ENCODE peak calls at places on chromosomes 1 and 21, in five cellular contexts. H, K, A, R and S are unnamed samples.

GRCh38 chr1:29120955-29121485 is 2.7 kb downstream of the TMEM200B start:
- DNase-seq in H (no peak), K (peak), A (no peak), R (no peak), S (no peak)

GRCh38 chr1:237681210-237681609 is 209.5 kb downstream of the ZP4 start:
- DNase-seq in H (no peak), K (no peak), A (no peak), R (no peak), S (no peak)

GRCh38 chr1:163090321-163090945 is 21.3 kb downstream of the RGS4 start:
- DNase-seq in H (no peak), K (no peak), A (no peak), R (no peak), S (no peak)

GRCh38 chr21:32087452-32087851 is 191.4 kb downstream of the MIS18A start:
- DNase-seq in H (no peak), K (no peak), A (no peak), R (no peak), S (no peak)

GRCh38 chr1:232247669-232248068 is 382.3 kb downstream of the SIPA1L2 start:
- DNase-seq in H (no peak), K (no peak), A (no peak), R (no peak), S (no peak)

GRCh38 chr21:42251654-42252053 is 32.7 kb downstream of the ABCG1 start:
- DNase-seq in H (no peak), K (no peak), A (no peak), R (no peak), S (no peak)

GRCh38 chr1:97170296-97170695 is 448.7 kb downstream of the PTBP2 start:
- DNase-seq in H (no peak), K (no peak), A (no peak), R (no peak), S (no peak)

GRCh38 chr1:72705921-72706320 is 423.6 kb upstream of the NEGR1 start:
- DNase-seq in H (no peak), K (no peak), A (no peak), R (no peak), S (no peak)

GRCh38 chr1:185595835-185596667 is 138.1 kb upstream of the HMCN1 start:
- DNase-seq in H (peak), K (peak), A (peak), R (no peak), S (no peak)

GRCh38 chr1:183998045-183998444 is 39.5 kb downstream of the COLGALT2 start:
- DNase-seq in H (no peak), K (no peak), A (no peak), R (no peak), S (no peak)

GRCh38 chr1:203088441-203088840 is 2.6 kb upstream of the MYOG start:
- DNase-seq in H (no peak), K (no peak), A (no peak), R (no peak), S (no peak)

GRCh38 chr1:248790456-248790855 is 34.9 kb upstream of the LYPD8 start:
- DNase-seq in H (no peak), K (no peak), A (no peak), R (no peak), S (no peak)

GRCh38 chr1:248792342-248792741 is 33.4 kb downstream of the SH3BP5L start:
- DNase-seq in H (no peak), K (no peak), A (no peak), R (no peak), S (no peak)

GRCh38 chr1:248793592-248793991 is 32.1 kb downstream of the SH3BP5L start:
- DNase-seq in H (no peak), K (no peak), A (no peak), R (no peak), S (no peak)

GRCh38 chr1:248788327-248788726 is 32.8 kb upstream of the LYPD8 start:
- DNase-seq in H (no peak), K (no peak), A (no peak), R (no peak), S (no peak)

GRCh38 chr1:248791010-248791409 is 34.7 kb downstream of the SH3BP5L start:
- DNase-seq in H (no peak), K (no peak), A (peak), R (no peak), S (no peak)
- TF ChIP-seq CTCF in H (no peak), K (no peak), A (peak), R (no peak), S (no peak)

GRCh38 chr21:40714516-40714915 is 132.4 kb downstream of the DSCAM start:
- DNase-seq in H (no peak), K (no peak), A (no peak), R (no peak), S (no peak)

GRCh38 chr21:40717008-40717407 is 129.9 kb downstream of the DSCAM start:
- DNase-seq in H (no peak), K (no peak), A (no peak), R (no peak), S (no peak)

GRCh38 chr21:40719615-40720014 is 127.3 kb downstream of the DSCAM start:
- DNase-seq in H (no peak), K (no peak), A (no peak), R (no peak), S (no peak)
- TF ChIP-seq CTCF in H (no peak), K (no peak), A (no peak), R (no peak), S (no peak)

DNA sequence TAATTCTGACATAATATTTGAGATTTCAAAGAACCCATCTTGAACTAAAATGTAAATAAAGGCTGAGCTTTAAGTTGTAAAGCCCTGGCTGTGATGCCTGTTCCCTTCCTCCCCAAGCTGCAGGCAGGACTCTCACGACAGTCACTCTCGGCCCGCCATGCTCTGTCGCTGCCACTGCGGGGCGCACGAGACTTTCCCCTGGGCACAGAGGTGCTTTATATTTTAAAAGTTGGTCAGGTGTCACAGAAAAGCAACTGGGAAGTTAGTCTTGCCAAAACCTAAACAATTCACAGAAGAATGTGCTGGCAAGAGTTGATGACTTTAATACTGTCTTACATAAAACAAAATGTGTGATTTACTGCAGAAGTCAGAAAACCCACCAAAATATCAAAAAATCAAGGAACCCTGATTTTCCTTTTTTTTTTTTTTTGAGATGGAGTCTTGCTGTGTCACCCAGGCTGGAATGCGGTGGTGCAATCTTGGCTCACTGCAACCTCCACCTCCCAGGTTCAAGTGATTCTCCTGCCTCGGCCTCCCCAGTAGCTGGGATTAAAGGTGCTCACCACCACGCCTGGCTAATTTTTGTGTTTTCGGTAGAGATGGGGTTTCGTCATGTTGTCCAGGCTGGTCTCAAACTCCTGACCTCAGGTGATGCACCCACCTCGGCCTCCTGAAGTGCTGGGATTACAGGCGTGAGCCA is 10.7 kb downstream of the LRRC47 start:
- DNase-seq in H (no peak), K (peak), A (peak), R (no peak), S (no peak)
- TF ChIP-seq CTCF in H (no peak), K (peak), A (peak), R (no peak), S (peak)

GRCh38 chr1:80656011-80656627 is 1144.6 kb upstream of the ADGRL2 start:
- DNase-seq in H (no peak), K (no peak), A (peak), R (no peak), S (no peak)
- TF ChIP-seq CTCF in H (no peak), K (no peak), A (peak), R (no peak), S (no peak)

DNA sequence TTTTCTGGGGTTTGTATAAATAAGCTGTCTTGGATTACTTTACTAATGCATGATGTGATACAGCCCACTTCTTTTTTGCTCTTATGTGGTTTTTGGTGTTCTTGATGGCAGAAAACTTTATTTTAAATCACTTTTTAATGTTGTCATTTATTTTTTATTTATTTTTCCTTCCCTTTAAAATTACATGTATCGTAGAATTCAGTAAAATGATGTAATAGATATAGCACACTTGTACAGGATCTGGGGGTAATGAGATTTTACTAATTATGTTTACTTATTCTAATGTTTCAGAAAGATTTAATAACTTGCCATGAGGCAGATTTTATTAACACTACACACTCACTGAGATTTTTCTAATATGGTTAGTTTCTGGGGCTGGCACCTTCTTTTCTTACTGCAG is 701 bp upstream of the B3GALT2 start:
- DNase-seq in H (no peak), K (no peak), A (no peak), R (no peak), S (no peak)
- TF ChIP-seq CTCF in H (no peak), K (no peak), A (no peak), R (no peak), S (no peak)

GRCh38 chr21:43300496-43301423 is 126.2 kb downstream of the SIK1 start:
- DNase-seq in H (no peak), K (no peak), A (no peak), R (no peak), S (no peak)
- TF ChIP-seq CTCF in H (no peak), K (no peak), A (no peak), R (no peak), S (no peak)

GRCh38 chr1:14363707-14364413 is 234.6 kb upstream of the KAZN start:
- DNase-seq in H (no peak), K (no peak), A (no peak), R (no peak), S (no peak)

GRCh38 chr1:14365226-14365994 is 233.1 kb upstream of the KAZN start:
- DNase-seq in H (no peak), K (no peak), A (no peak), R (no peak), S (no peak)

GRCh38 chr1:14369526-14370213 is 228.8 kb upstream of the KAZN start:
- DNase-seq in H (no peak), K (no peak), A (no peak), R (no peak), S (no peak)

GRCh38 chr1:14367444-14367843 is 231.0 kb upstream of the KAZN start:
- DNase-seq in H (no peak), K (no peak), A (no peak), R (no peak), S (no peak)

GRCh38 chr1:14366361-14367018 is 232.0 kb upstream of the KAZN start:
- DNase-seq in H (no peak), K (no peak), A (no peak), R (no peak), S (no peak)
- TF ChIP-seq CTCF in H (no peak), K (no peak), A (no peak), R (peak), S (no peak)

GRCh38 chr1:218674280-218674773 is 329.2 kb downstream of the TGFB2 start:
- DNase-seq in H (peak), K (no peak), A (peak), R (no peak), S (no peak)
- TF ChIP-seq CTCF in H (no peak), K (no peak), A (no peak), R (no peak), S (no peak)